ENCODE peak calls at places on chromosomes 7 and 10, in five cellular contexts. E is upper lobe of right lung, D is IMR-90, Y is breast epithelium, A is cardiac muscle cell. J is an unnamed sample.

GRCh38 chr7:36287371-36288241 is 102.1 kb upstream of the ANLN start:
- DNase-seq in E (no peak), D (no peak), Y (no peak), A (no peak), J (no peak)

GRCh38 chr7:90709501-90710465 is 113.7 kb downstream of the CDK14 start:
- DNase-seq in E (no peak), D (peak), Y (no peak), A (no peak), J (peak)

GRCh38 chr7:156907656-156908055 is 14.7 kb upstream of the LMBR1 start:
- DNase-seq in E (no peak), D (no peak), Y (no peak), A (no peak), J (no peak)

GRCh38 chr10:117360994-117361667 is 14.1 kb downstream of the PDZD8 start:
- DNase-seq in E (no peak), D (peak), Y (no peak), A (no peak), J (peak)

GRCh38 chr7:21108182-21108581 is 319.7 kb upstream of the SP4 start:
- DNase-seq in E (no peak), D (no peak), Y (no peak), A (no peak), J (no peak)

GRCh38 chr7:150838965-150839650 is 13.2 kb upstream of the AOC1 start:
- DNase-seq in E (no peak), D (no peak), Y (no peak), A (no peak), J (no peak)

GRCh38 chr10:60809157-60809556 is 30.9 kb downstream of the CDK1 start:
- DNase-seq in E (no peak), D (peak), Y (no peak), A (no peak), J (peak)

GRCh38 chr7:116011584-116011983 is 19.0 kb downstream of the TFEC start:
- DNase-seq in E (no peak), D (no peak), Y (no peak), A (no peak), J (no peak)

GRCh38 chr10:64397125-64397524 is 875.9 kb downstream of the REEP3 start:
- DNase-seq in E (no peak), D (no peak), Y (no peak), A (no peak), J (no peak)

GRCh38 chr7:42502022-42502421 is 265.0 kb upstream of the GLI3 start:
- DNase-seq in E (no peak), D (no peak), Y (no peak), A (no peak), J (peak)

GRCh38 chr7:141071855-141072547 is 1.9 kb upstream of the TMEM178B start:
- DNase-seq in E (no peak), D (no peak), Y (no peak), A (no peak), J (no peak)

GRCh38 chr10:74011016-74011415 is 13.1 kb downstream of the VCL start:
- DNase-seq in E (no peak), D (no peak), Y (no peak), A (no peak), J (no peak)

GRCh38 chr7:40621592-40621998 is 486.8 kb downstream of the SUGCT start:
- DNase-seq in E (no peak), D (no peak), Y (no peak), A (no peak), J (no peak)

GRCh38 chr7:412313-412710 is 107.3 kb downstream of the PDGFA start:
- DNase-seq in E (no peak), D (no peak), Y (peak), A (no peak), J (no peak)

GRCh38 chr7:93442478-93443224 is 131.9 kb downstream of the CALCR start:
- DNase-seq in E (no peak), D (peak), Y (no peak), A (peak), J (peak)

GRCh38 chr7:2856388-2857169 is 12.5 kb upstream of the GNA12 start:
- DNase-seq in E (no peak), D (no peak), Y (no peak), A (peak), J (peak)

GRCh38 chr10:1411956-1412355 is 325.4 kb downstream of the ADARB2 start:
- DNase-seq in E (no peak), D (no peak), Y (no peak), A (no peak), J (no peak)

GRCh38 chr7:55128693-55129394 is 110.0 kb downstream of the EGFR start:
- DNase-seq in E (no peak), D (peak), Y (no peak), A (no peak), J (peak)

GRCh38 chr7:2104107-2104710 is 128.5 kb downstream of the MAD1L1 start:
- DNase-seq in E (peak), D (peak), Y (peak), A (peak), J (peak)

GRCh38 chr10:12333382-12334185 is 15.8 kb upstream of the CAMK1D start:
- DNase-seq in E (peak), D (peak), Y (peak), A (no peak), J (peak)

GRCh38 chr7:82542665-82543064 is 99.1 kb upstream of the CACNA2D1 start:
- DNase-seq in E (no peak), D (peak), Y (no peak), A (no peak), J (peak)

GRCh38 chr7:2287742-2288141 is 26.5 kb downstream of the SNX8 start:
- DNase-seq in E (no peak), D (no peak), Y (no peak), A (no peak), J (no peak)

GRCh38 chr10:2839081-2839725 is 228.1 kb upstream of the PFKP start:
- DNase-seq in E (peak), D (peak), Y (no peak), A (peak), J (peak)

GRCh38 chr10:132452651-132453469 is 55.9 kb downstream of the PWWP2B start:
- DNase-seq in E (peak), D (peak), Y (peak), A (peak), J (peak)

GRCh38 chr7:104137511-104137910 is 70.3 kb downstream of the ORC5 start:
- DNase-seq in E (no peak), D (no peak), Y (no peak), A (no peak), J (no peak)

GRCh38 chr7:77360969-77361368 is 55.2 kb downstream of the GSAP start:
- DNase-seq in E (no peak), D (no peak), Y (no peak), A (no peak), J (no peak)

GRCh38 chr7:77479536-77480088 is 57.5 kb upstream of the PTPN12 start:
- DNase-seq in E (no peak), D (peak), Y (no peak), A (no peak), J (peak)

GRCh38 chr10:107546986-107547385 is 382.5 kb upstream of the SORCS1 start:
- DNase-seq in E (no peak), D (no peak), Y (no peak), A (no peak), J (no peak)

GRCh38 chr10:14240253-14241189 is 90.2 kb downstream of the FRMD4A start:
- DNase-seq in E (no peak), D (peak), Y (no peak), A (no peak), J (peak)

GRCh38 chr10:93560541-93560940 is 5.9 kb upstream of the FFAR4 start:
- DNase-seq in E (no peak), D (no peak), Y (no peak), A (no peak), J (no peak)

GRCh38 chr10:93566435-93567276 is at the start of gene FFAR4:
- DNase-seq in E (peak), D (no peak), Y (no peak), A (peak), J (no peak)

GRCh38 chr10:93568105-93568390 is 1.6 kb downstream of the FFAR4 start:
- DNase-seq in E (no peak), D (no peak), Y (no peak), A (no peak), J (no peak)

GRCh38 chr10:93567277-93568104 is 1.0 kb downstream of the FFAR4 start:
- DNase-seq in E (no peak), D (no peak), Y (no peak), A (no peak), J (no peak)

DNA sequence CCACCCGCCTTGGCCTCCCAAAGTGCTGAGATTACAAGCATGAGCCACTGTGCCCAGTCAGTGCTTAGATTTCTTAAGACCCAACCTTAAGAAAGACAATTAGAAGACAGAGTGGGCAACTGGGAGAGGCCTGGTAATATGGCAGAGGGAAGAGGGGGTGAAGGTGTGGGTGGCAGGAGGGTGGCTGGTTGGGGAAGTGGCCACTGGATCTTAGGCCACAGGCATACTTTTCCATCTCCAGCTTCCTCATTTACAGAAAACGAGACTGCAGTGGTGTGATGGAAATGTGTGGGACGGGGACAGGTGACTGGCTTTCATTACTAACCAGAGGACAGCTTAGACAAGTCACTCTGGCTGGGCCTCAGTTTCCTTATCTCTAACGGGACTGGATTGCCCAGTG is 1.0 kb upstream of the FFAR4 start:
- DNase-seq in E (peak), D (no peak), Y (no peak), A (no peak), J (no peak)
- H3K4me3 ChIP-seq in E (no peak), D (no peak), Y (no peak), A (no peak), J (no peak)

GRCh38 chr7:4684826-4685225 is 2.7 kb downstream of the FOXK1 start:
- DNase-seq in E (no peak), D (no peak), Y (no peak), A (no peak), J (no peak)
- H3K4me3 ChIP-seq in E (peak), D (peak), Y (no peak), A (peak), J (peak)

DNA sequence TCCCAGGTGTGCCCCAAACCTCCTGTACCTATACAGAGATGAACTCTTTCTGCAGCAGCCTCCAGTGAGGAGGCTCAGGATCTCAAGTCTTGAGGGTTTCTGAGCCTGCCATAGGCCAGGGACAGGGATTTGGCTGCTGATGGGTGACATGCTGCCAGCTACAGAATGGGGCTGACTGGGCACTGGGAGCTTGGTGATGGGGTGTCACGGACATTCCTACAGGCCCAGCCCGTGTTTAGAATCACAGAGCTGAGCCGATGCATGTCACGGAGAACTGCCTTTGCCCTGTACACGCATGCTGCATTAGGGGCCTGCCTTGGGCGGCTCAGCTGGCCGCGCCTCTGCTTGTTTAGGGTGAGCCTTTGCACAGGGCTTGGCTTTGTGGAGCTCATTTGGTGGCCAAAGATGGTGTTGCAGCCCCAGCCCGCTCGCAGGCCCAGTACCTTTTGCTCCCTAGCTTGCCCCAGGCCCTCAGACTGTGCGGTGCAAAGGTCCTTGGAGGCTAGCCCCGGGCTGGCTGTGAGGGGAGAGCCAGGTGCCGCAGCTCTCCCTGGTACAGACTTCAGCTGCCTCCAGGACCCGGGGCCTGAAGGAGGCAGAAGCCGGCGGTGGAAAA is 108.4 kb upstream of the BTBD16 start:
- DNase-seq in E (peak), D (no peak), Y (no peak), A (no peak), J (no peak)
- H3K4me3 ChIP-seq in E (peak), D (peak), Y (no peak), A (peak), J (peak)

GRCh38 chr7:14095233-14095950 is 105.9 kb upstream of the ETV1 start:
- DNase-seq in E (no peak), D (no peak), Y (no peak), A (no peak), J (no peak)
- H3K4me3 ChIP-seq in E (no peak), D (no peak), Y (no peak), A (no peak), J (no peak)

GRCh38 chr10:34850036-34850435 is 34.9 kb upstream of the PARD3 start:
- DNase-seq in E (no peak), D (no peak), Y (no peak), A (no peak), J (no peak)

GRCh38 chr10:34850558-34850957 is 35.5 kb upstream of the PARD3 start:
- DNase-seq in E (no peak), D (no peak), Y (no peak), A (no peak), J (no peak)

GRCh38 chr10:34858003-34858402 is 42.9 kb upstream of the PARD3 start:
- DNase-seq in E (no peak), D (no peak), Y (no peak), A (no peak), J (no peak)

GRCh38 chr10:34853357-34853756 is 38.3 kb upstream of the PARD3 start:
- DNase-seq in E (no peak), D (no peak), Y (no peak), A (no peak), J (no peak)

DNA sequence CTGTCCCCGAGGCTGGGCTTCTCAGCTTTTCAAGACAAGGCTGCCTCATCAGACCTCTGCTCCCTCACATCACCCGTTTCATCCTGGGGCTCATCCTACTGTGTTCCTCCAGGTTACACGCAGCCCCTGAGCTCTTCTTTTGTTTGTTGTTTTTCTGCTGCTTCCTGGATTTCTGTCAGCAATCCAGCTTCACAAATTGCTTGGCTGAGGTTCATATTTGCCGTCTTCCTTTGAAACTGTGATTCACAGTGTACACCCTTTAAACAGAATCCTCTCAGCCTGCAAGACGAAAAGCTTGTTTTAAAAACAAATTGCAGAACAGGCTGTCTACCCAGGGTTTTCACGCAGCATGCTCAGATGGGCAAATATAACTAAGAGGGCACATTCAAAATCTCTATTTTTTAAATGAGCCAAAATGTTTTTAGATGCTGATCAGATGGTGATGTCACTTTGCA is 39.1 kb upstream of the PARD3 start:
- DNase-seq in E (no peak), D (peak), Y (no peak), A (no peak), J (peak)
- H3K4me3 ChIP-seq in E (no peak), D (peak), Y (no peak), A (no peak), J (peak)

GRCh38 chr7:22726849-22727792 is at the start of gene IL6:
- DNase-seq in E (peak), D (peak), Y (peak), A (peak), J (peak)
- H3K4me3 ChIP-seq in E (peak), D (peak), Y (peak), A (no peak), J (peak)

GRCh38 chr10:125032474-125032873 is 90.6 kb downstream of the ZRANB1 start:
- DNase-seq in E (peak), D (no peak), Y (no peak), A (no peak), J (no peak)

GRCh38 chr10:125035588-125036298 is 93.8 kb downstream of the ZRANB1 start:
- DNase-seq in E (no peak), D (no peak), Y (no peak), A (no peak), J (no peak)

GRCh38 chr10:125033146-125033924 is 91.4 kb downstream of the ZRANB1 start:
- DNase-seq in E (peak), D (no peak), Y (no peak), A (no peak), J (no peak)

GRCh38 chr10:125035136-125035535 is 93.2 kb downstream of the ZRANB1 start:
- DNase-seq in E (no peak), D (peak), Y (no peak), A (no peak), J (peak)

GRCh38 chr10:125034671-125035070 is 92.7 kb downstream of the ZRANB1 start:
- DNase-seq in E (no peak), D (no peak), Y (no peak), A (no peak), J (no peak)
- H3K4me3 ChIP-seq in E (no peak), D (no peak), Y (no peak), A (no peak), J (no peak)

DNA sequence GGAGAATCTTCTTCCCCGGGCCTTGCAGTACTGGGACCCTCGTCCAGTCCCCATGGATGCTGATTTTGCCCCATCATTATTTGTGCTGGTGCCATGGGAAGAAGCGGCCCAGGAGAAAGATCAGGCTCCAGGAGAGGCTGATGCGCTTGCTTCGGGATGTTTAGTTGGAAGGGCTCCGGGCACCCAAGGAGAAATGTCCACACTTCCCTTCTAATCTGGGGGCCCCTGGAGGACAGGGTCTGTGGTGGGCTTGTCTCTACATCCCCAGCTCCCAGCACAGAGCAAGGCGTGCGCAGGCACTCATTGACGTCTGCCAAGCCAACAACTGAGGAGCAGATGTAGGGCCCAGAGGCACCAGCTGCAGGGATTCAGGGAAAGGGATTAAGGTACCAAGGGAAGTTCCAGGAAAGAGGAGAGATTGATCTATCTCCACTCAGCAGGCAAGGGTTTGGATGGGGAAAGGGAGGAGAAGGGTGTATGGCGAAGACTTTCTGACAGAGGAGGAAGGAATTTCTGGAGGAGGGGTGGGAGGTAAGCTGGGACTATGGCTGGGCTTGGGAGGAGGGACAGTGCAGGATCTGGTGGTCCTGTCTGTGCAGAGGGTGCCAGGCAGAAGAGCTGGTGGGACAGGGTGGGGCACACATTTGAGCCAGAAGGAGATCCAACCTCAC is 38.7 kb upstream of the LEP start:
- DNase-seq in E (no peak), D (no peak), Y (no peak), A (no peak), J (no peak)
- H3K4me3 ChIP-seq in E (no peak), D (no peak), Y (no peak), A (no peak), J (no peak)

GRCh38 chr7:31004393-31004792 is 40.6 kb downstream of the GHRHR start:
- DNase-seq in E (no peak), D (no peak), Y (no peak), A (no peak), J (no peak)
- H3K4me3 ChIP-seq in E (no peak), D (no peak), Y (no peak), A (no peak), J (no peak)